ENCODE peak calls at places on chromosomes 6 and 20, in seven cellular contexts. I is astrocyte of the cerebellum, T is GM23338, R is adrenal gland, N is choroid plexus epithelial cell, F is endothelial cell, V is astrocyte of the spinal cord. L is an unnamed sample.

GRCh38 chr6:71157350-71157749 is 131.3 kb upstream of the OGFRL1 start:
- DNase-seq in I (no peak), T (peak; percentile 19), R (no peak), N (no peak), F (no peak), V (no peak), L (no peak)

GRCh38 chr6:163085861-163086562 is 328.5 kb upstream of the QKI start:
- DNase-seq in I (no peak), T (no peak), R (no peak), N (no peak), F (no peak), V (no peak), L (no peak)

GRCh38 chr6:111978826-111979225 is 75.1 kb upstream of the CCN6 start:
- DNase-seq in I (no peak), T (no peak), R (no peak), N (no peak), F (no peak), V (peak; percentile 28), L (no peak)

GRCh38 chr20:61385316-61385715 is 133.3 kb downstream of the CDH4 start:
- DNase-seq in I (no peak), T (no peak), R (no peak), N (no peak), F (no peak), V (no peak), L (no peak)

GRCh38 chr20:62764156-62764935 is 31.9 kb upstream of the MRGBP start:
- DNase-seq in I (no peak), T (no peak), R (no peak), N (no peak), F (no peak), V (no peak), L (peak; percentile 33)

GRCh38 chr6:90219168-90219985 is 77.3 kb downstream of the BACH2 start:
- DNase-seq in I (peak; percentile 90), T (peak; percentile 15), R (peak; percentile 29), N (peak; percentile 84), F (peak; percentile 11), V (peak; percentile 93), L (no peak)

GRCh38 chr6:101386982-101387381 is 6.5 kb upstream of the GRIK2 start:
- DNase-seq in I (no peak), T (peak; percentile 56), R (no peak), N (no peak), F (peak; percentile 11), V (no peak), L (no peak)

GRCh38 chr6:133170602-133171001 is 70.6 kb upstream of the EYA4 start:
- DNase-seq in I (no peak), T (no peak), R (no peak), N (peak; percentile 10), F (no peak), V (no peak), L (no peak)

GRCh38 chr20:58131111-58131510 is 97.3 kb downstream of the ANKRD60 start:
- DNase-seq in I (peak; percentile 48), T (no peak), R (peak; percentile 27), N (peak; percentile 78), F (peak; percentile 31), V (peak; percentile 83), L (no peak)

GRCh38 chr20:51359401-51359800 is 183.1 kb downstream of the NFATC2 start:
- DNase-seq in I (no peak), T (no peak), R (no peak), N (no peak), F (no peak), V (no peak), L (no peak)

GRCh38 chr6:116572162-116572561 is 858 bp downstream of the RWDD1 start:
- DNase-seq in I (no peak), T (no peak), R (peak; percentile 35), N (peak; percentile 61), F (no peak), V (peak; percentile 58), L (no peak)

GRCh38 chr6:1608976-1609661 is 596 bp upstream of the FOXC1 start:
- DNase-seq in I (no peak), T (peak; percentile 57), R (no peak), N (no peak), F (peak; percentile 61), V (peak; percentile 20), L (no peak)

GRCh38 chr6:137070303-137070702 is 25.5 kb upstream of the IL20RA start:
- DNase-seq in I (no peak), T (no peak), R (no peak), N (no peak), F (no peak), V (no peak), L (no peak)

GRCh38 chr20:6434131-6434530 is 311.3 kb upstream of the FERMT1 start:
- DNase-seq in I (no peak), T (no peak), R (no peak), N (no peak), F (no peak), V (no peak), L (no peak)

GRCh38 chr6:73309784-73310502 is 44.1 kb downstream of the DPPA5 start:
- DNase-seq in I (no peak), T (peak; percentile 69), R (peak; percentile 21), N (peak; percentile 53), F (peak; percentile 63), V (peak; percentile 66), L (peak; percentile 45)

GRCh38 chr6:96394727-96395126 is 126.9 kb upstream of the UFL1 start:
- DNase-seq in I (no peak), T (peak; percentile 15), R (no peak), N (no peak), F (peak; percentile 5), V (no peak), L (no peak)

GRCh38 chr6:87274660-87275273 is 47.6 kb upstream of the SMIM8 start:
- DNase-seq in I (peak; percentile 64), T (no peak), R (no peak), N (peak; percentile 87), F (no peak), V (peak; percentile 77), L (no peak)

GRCh38 chr6:161038229-161039003 is 46.8 kb downstream of the MAP3K4 start:
- DNase-seq in I (peak; percentile 97), T (no peak), R (no peak), N (peak; percentile 86), F (no peak), V (peak; percentile 97), L (no peak)

GRCh38 chr6:87540541-87540940 is 49.2 kb downstream of the RARS2 start:
- DNase-seq in I (no peak), T (no peak), R (no peak), N (peak; percentile 33), F (no peak), V (no peak), L (no peak)

GRCh38 chr6:3490622-3490980 is 33.8 kb upstream of the SLC22A23 start:
- DNase-seq in I (no peak), T (no peak), R (no peak), N (no peak), F (no peak), V (no peak), L (no peak)

DNA sequence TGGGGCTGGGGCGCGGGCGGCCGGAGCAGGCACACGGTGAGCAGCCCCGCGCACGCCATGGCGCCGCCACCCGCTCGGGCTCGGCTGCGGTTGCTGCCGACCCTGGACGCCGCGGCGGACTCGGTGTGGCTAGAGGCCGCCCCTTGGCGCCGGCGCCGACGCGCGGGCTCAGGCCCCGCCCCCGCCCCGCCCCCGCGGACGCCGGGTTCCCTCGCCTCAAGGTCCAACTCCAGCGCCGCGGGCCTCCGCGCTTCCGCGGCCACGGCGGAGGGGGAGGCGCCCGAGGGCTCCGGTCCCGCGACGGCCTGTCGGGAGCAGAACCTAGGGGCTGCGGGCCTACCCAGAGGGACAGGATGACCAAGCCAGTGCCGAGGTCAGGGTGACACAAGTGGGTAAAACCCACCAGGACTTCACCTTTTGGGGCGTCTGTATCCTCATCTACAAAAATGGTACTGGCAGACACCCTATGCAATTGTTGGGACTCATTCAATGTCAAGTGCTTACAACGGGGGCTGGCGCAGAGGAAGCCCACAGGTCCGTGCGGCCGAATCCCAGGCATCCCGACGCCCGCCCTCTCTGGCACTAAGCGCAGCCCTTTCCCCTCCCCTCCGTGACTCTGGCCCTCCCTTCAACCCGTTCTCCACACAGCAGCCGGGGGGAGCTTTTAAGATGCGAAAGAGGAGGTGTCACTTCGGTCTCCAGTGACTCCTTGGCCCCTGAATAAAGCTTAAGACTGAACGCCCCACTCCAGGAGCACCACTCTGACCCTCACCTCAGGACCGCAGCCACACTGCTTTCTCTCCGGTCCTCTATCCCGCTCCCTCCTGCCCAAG is at the start of gene NECAB3:
- DNase-seq in I (no peak), T (peak; percentile 84), R (peak; percentile 83), N (peak; percentile 71), F (peak; percentile 75), V (peak; percentile 54), L (no peak)
- TF ChIP-seq CTCF in I (no peak), T (no peak), R (no peak), N (no peak), F (no peak), V (no peak), L (no peak)

DNA sequence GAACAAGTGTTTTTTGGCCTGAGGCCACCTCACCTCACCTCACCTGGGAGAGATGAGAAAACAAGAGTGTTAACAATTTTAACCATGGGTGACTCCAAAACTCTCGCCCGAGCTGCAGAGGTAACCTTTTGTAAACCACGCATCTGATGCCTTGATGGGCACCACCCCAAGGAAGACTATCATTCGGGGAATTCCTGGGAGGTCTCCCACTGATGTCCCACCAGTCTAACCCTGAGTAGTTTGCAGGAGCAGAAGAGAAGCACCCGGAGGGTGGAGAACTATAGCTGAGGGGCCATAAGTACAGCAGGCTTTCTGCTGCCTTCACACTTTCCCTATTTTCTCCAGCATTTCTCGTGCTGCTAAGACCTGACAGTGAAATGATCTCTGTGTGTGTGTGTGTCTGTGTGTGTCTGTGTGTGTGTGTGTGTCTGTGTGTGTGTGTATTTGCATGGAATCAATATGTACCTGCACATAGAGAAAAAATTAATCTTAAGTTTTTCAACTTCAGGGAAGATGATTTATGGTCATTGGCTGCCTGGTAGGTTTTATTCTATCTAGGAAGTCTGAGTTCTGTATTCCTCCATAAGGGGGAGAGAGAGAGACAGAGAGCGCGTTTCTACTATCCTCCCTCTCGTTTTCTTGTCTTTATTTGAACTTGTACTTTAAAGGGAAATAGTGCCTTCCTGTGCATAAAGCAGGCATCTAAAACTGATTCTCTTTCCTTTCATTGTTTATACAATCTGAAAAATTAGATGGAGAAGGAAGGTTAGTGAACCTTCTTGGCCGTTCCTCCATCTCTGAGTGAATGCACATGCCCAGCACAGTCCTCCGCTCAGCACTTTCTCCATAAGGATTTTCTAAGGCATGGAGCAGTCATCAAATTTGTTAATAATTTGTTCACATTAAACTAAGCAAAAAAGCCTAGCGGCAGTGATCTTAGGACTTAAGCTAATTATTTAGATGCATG is 75.9 kb downstream of the CAP2 start:
- DNase-seq in I (no peak), T (peak; percentile 52), R (no peak), N (peak; percentile 54), F (no peak), V (no peak), L (no peak)
- TF ChIP-seq CTCF in I (no peak), T (peak; percentile 29), R (no peak), N (peak; percentile 57), F (peak; percentile 28), V (peak; percentile 26), L (no peak)

GRCh38 chr20:54479138-54479906 is 3.9 kb downstream of the DOK5 start:
- DNase-seq in I (no peak), T (peak; percentile 64), R (no peak), N (no peak), F (no peak), V (no peak), L (no peak)
- TF ChIP-seq CTCF in I (peak; percentile 57), T (peak; percentile 58), R (no peak), N (peak; percentile 23), F (no peak), V (peak; percentile 31), L (no peak)

DNA sequence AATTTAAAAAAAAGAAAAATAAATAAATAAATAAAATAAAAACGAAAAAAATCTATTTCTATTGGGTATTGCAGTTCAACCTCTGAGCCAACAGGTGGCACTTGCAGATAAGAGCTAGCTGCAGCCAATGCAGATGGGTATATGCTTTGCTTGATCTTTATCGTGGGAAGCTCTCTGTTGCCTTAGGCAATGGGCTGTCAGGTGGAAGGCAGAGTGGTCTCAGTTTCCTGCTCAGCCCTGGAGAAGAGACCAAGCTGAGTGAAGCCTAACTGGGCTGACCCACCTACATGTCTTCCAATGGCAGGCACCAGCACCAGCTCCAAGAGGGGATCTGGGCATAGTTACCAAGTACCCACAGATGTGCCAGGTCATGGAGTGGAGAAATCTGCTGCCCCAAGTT is 95.0 kb downstream of the AK9 start:
- DNase-seq in I (no peak), T (peak; percentile 66), R (peak; percentile 19), N (peak; percentile 81), F (peak; percentile 4), V (peak; percentile 5), L (no peak)
- TF ChIP-seq CTCF in I (peak; percentile 32), T (peak; percentile 80), R (no peak), N (peak; percentile 80), F (peak; percentile 68), V (peak; percentile 49), L (peak; percentile 43)

L was measured in CD14-positive monocyte.